ENCODE peak calls at places on chromosomes 11 and 22, in four cellular contexts. B is GM12892, Z is stomach, L is spleen. F is an unnamed sample.

GRCh38 chr11:119741369-119742262 is 12.6 kb upstream of the NECTIN1 start:
- DNase-seq in B (peak), Z (peak), L (peak), F (peak)

GRCh38 chr11:2375964-2376551 is 1.1 kb upstream of the CD81 start:
- DNase-seq in Z (no peak), B (no peak), L (no peak), F (no peak)

GRCh38 chr22:45585946-45586540 is 83.4 kb downstream of the FBLN1 start:
- DNase-seq in Z (no peak), L (no peak), B (no peak), F (no peak)

GRCh38 chr11:129278586-129279319 is 86.6 kb upstream of the ARHGAP32 start:
- DNase-seq in L (peak), Z (no peak), B (peak), F (no peak)

GRCh38 chr11:82855616-82856015 is 44.6 kb downstream of the PRCP start:
- DNase-seq in L (no peak), Z (no peak), B (no peak), F (no peak)

GRCh38 chr11:6755303-6755952 is 16.3 kb downstream of the OR2AG2 start:
- DNase-seq in L (no peak), Z (peak), B (no peak), F (peak)

GRCh38 chr11:79059171-79059570 is 381.7 kb downstream of the TENM4 start:
- DNase-seq in L (no peak), B (no peak), Z (no peak), F (no peak)

GRCh38 chr22:38135133-38135706 is 24.7 kb upstream of the BAIAP2L2 start:
- DNase-seq in Z (no peak), B (no peak), L (no peak), F (peak)

GRCh38 chr11:12174145-12175143 is 64.1 kb downstream of the MICAL2 start:
- DNase-seq in Z (no peak), L (no peak), B (no peak), F (no peak)

GRCh38 chr11:110897035-110897434 is 184.8 kb upstream of the ARHGAP20 start:
- DNase-seq in L (no peak), Z (no peak), B (no peak), F (no peak)

GRCh38 chr11:6251990-6252473 is 7.6 kb upstream of the CCKBR start:
- DNase-seq in L (no peak), B (no peak), Z (peak), F (no peak)

GRCh38 chr11:76038608-76039007 is 167.7 kb downstream of the WNT11 start:
- DNase-seq in L (no peak), Z (no peak), B (no peak), F (no peak)

GRCh38 chr11:11468919-11469318 is 115.9 kb upstream of the CSNK2A3 start:
- DNase-seq in L (no peak), Z (no peak), B (no peak), F (no peak)

GRCh38 chr11:2518112-2518982 is 73.5 kb downstream of the KCNQ1 start:
- DNase-seq in L (peak), Z (peak), B (peak), F (no peak)

GRCh38 chr22:22040472-22040871 is 57.9 kb upstream of the TOP3B start:
- DNase-seq in B (no peak), Z (no peak), L (no peak), F (no peak)

GRCh38 chr11:19838994-19839768 is 126.5 kb downstream of the NAV2 start:
- DNase-seq in L (no peak), B (no peak), Z (no peak), F (no peak)
- TF ChIP-seq POLR2A in L (no peak), B (no peak), Z (no peak), F (no peak)

GRCh38 chr11:9003573-9004309 is at the start of gene NRIP3:
- DNase-seq in L (peak), Z (peak), B (peak), F (no peak)
- TF ChIP-seq POLR2A in L (no peak), Z (no peak), B (no peak), F (peak)

DNA sequence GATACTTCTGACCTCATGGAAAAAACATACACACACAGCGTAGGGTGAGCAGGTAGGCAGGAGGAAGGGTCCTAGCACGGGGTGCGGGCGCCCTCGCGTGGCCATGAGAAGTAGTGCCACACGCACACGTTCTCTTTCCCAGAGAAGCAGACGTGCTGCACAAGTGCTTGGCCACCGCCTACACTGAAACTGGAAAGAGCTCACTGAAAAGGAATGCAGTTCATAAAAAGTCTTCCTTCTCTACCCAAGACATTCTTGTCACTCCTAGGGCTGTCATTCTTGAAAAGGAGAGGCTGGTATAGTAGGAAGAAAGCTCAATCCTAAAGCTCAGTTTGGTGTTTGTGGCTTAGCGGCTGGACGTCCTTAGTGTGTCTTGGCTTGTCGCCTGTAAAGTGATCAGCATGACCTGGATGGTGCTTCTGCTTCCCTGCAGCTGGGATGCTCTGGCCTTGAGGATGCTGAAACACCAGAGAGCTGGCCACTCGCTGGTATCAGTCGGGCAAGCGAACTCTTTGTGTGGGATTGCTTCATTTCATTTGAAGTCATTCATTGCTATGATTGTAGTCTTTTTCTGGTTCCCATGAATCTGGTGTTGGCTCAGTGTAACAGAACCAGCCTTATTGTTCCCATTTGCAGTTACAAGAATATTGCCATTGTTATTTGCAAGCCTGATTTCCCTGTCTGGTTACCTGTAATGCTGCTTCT is 303.8 kb downstream of the NTM start:
- DNase-seq in Z (peak), L (no peak), B (peak), F (peak)
- TF ChIP-seq POLR2A in Z (no peak), L (no peak), B (no peak), F (no peak)

GRCh38 chr11:61602775-61603569 is 22.1 kb upstream of the SYT7 start:
- DNase-seq in B (no peak), Z (peak), L (no peak), F (peak)

GRCh38 chr11:61598886-61599868 is 18.3 kb upstream of the SYT7 start:
- DNase-seq in L (no peak), B (no peak), Z (no peak), F (no peak)

GRCh38 chr11:61599968-61600710 is 19.3 kb upstream of the SYT7 start:
- DNase-seq in B (no peak), L (no peak), Z (no peak), F (no peak)

GRCh38 chr11:61603667-61604066 is 22.8 kb upstream of the SYT7 start:
- DNase-seq in B (no peak), Z (no peak), L (no peak), F (no peak)

GRCh38 chr11:61601512-61601911 is 20.6 kb upstream of the SYT7 start:
- DNase-seq in Z (no peak), B (no peak), L (no peak), F (no peak)
- TF ChIP-seq POLR2A in Z (no peak), B (no peak), L (no peak), F (no peak)

DNA sequence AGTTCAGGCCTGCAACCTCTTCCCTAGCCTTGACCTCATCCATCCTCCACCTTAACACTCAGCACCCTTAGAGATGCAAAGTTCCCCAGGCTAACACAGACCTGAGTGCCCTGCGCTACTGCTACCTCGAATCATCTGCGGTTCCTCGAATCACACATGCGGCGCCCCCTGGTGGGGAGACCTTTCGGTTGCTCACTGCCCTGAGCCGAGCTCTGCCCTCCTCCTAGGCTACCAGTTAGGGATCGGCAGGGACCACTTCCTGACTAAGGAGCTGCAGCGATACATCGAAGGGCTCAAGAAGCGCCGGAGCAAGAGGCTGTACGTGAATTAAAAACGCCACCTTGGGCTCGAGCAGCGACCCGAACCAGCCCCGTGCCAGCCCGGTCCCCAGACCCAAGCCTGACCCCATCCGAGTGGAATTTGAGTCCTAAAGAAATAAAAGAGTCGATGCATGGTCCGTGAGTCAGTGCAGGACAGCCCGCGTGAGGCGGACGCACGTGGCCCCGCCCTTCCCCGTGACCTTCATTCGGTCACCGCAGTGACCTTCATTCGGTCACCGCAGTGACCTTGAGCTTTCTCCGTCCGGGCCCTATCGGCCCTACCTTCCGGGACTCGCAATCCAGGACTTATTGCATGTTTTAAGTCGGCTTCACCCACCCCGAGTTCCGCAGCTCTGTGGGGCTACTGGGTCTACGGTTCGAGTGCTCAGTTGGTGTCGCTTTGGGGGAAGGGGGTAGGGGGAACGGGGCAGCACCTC is 830 bp upstream of the ESRRA start:
- DNase-seq in B (peak), Z (peak), L (peak), F (peak)
- TF ChIP-seq POLR2A in B (peak), Z (no peak), L (no peak), F (no peak)

GRCh38 chr11:9834281-9834680 is 170.4 kb downstream of the SWAP70 start:
- DNase-seq in L (no peak), Z (no peak), B (no peak), F (no peak)
- TF ChIP-seq POLR2A in L (no peak), Z (no peak), B (no peak), F (no peak)

DNA sequence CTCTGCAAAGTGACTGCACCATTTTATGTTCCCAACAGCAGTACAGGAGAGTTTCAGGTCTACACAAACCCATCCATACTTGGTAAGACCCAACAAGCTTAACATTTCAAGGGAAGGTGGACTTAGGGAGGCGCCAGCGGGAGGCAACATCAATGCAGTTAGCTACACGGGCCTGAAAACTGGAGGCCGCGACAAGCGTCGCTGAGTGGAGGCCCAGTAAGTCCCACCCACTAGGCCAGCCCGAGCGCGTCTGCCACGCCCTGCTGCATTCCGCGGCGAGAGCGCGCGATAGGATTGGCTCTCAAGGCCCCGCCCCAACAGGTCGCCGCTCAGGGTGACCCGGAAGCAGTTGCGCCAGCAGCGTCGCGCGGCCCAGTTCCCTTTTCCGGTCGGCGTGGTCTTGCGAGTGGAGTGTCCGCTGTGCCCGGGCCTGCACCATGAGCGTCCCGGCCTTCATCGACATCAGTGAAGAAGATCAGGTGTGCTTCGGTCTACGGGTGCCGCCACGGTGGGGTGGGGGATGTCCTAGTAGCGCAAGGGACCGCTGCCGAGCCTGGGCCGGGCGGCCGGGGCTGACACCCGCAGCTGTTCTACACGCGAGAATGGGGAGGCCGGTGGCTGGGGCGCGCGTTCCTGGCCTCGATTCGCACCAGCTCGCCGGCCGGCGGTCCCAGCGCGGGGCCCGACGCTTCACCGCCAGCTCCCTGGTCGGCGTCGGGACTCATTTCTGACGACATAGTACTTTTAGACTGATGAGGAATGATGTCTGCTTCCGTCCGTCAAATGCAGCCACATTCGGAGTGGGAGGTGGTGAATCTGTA is at the start of gene EIF3M:
- DNase-seq in L (peak), B (peak), Z (peak), F (peak)
- TF ChIP-seq POLR2A in L (no peak), B (peak), Z (no peak), F (peak)